ENCODE peak calls at places on chromosome 5, in four cellular contexts. I is stimulated activated CD4-positive, alpha-beta T cell treated with anti-CD3 and anti-CD28 coated beads, Interleukin-1b, Interleukin-23, amount 100 ng/mL, for 1 hour; G is fibroblast of gingiva; T is pancreas. H is an unnamed sample.

GRCh38 chr5:131959906-131960305 is 14.4 kb upstream of the MEIKIN start:
- DNase-seq in I (no peak), T (no peak), G (no peak), H (no peak)

GRCh38 chr5:111976705-111977104 is 219.7 kb upstream of the NREP start:
- DNase-seq in T (no peak), I (no peak), G (peak; percentile 26), H (no peak)

GRCh38 chr5:67010684-67011409 is 185.8 kb downstream of the CD180 start:
- DNase-seq in T (no peak), G (no peak), I (no peak), H (peak; percentile 93)

GRCh38 chr5:91277093-91277626 is 106.0 kb downstream of the ARRDC3 start:
- DNase-seq in T (no peak), I (no peak), G (no peak), H (no peak)

GRCh38 chr5:91388362-91388761 is 5.2 kb upstream of the ARRDC3 start:
- DNase-seq in I (no peak), G (no peak), T (no peak), H (no peak)

GRCh38 chr5:42579320-42579719 is 156.1 kb downstream of the GHR start:
- DNase-seq in T (no peak), I (no peak), G (peak; percentile 36), H (no peak)

GRCh38 chr5:139075066-139076050 is 122.8 kb downstream of the SIL1 start:
- DNase-seq in T (no peak), G (peak; percentile 54), I (no peak), H (no peak)

GRCh38 chr5:14582797-14583137 is 1.2 kb downstream of the OTULINL start:
- DNase-seq in I (no peak), T (no peak), G (no peak), H (no peak)

GRCh38 chr5:174760721-174761120 is 36.3 kb downstream of the MSX2 start:
- DNase-seq in I (no peak), G (peak; percentile 31), T (no peak), H (no peak)

GRCh38 chr5:143016777-143017374 is 246.7 kb downstream of the ARHGAP26 start:
- DNase-seq in G (peak; percentile 15), I (no peak), T (no peak), H (peak; percentile 78)

GRCh38 chr5:2139478-2139877 is 256.8 kb upstream of the IRX4 start:
- DNase-seq in T (no peak), I (no peak), G (no peak), H (no peak)

GRCh38 chr5:8905021-8905420 is 640.9 kb downstream of the SEMA5A start:
- DNase-seq in T (no peak), G (peak; percentile 85), I (no peak), H (peak; percentile 56)

GRCh38 chr5:132901036-132901435 is 27.6 kb downstream of the LEAP2 start:
- DNase-seq in G (no peak), T (no peak), I (no peak), H (no peak)

GRCh38 chr5:6787941-6788340 is 74.7 kb downstream of the TENT4A start:
- DNase-seq in G (no peak), I (no peak), T (no peak), H (no peak)

GRCh38 chr5:32059779-32060178 is 114.3 kb downstream of the GOLPH3 start:
- DNase-seq in I (no peak), G (no peak), T (no peak), H (peak; percentile 63)

GRCh38 chr5:9052421-9052820 is 493.5 kb downstream of the SEMA5A start:
- DNase-seq in T (no peak), I (no peak), G (no peak), H (no peak)

GRCh38 chr5:169803077-169803981 is 166.3 kb downstream of the DOCK2 start:
- DNase-seq in G (peak; percentile 99), I (no peak), T (no peak), H (peak; percentile 96)

GRCh38 chr5:132414634-132415377 is 45.3 kb downstream of the SLC22A5 start:
- DNase-seq in T (no peak), G (peak; percentile 66), I (no peak), H (peak; percentile 78)

GRCh38 chr5:123155511-123155923 is 66.5 kb downstream of the PRDM6 start:
- DNase-seq in T (no peak), G (no peak), I (no peak), H (no peak)

GRCh38 chr5:79546782-79547428 is 33.0 kb upstream of the HOMER1 start:
- DNase-seq in T (no peak), G (peak; percentile 83), I (no peak), H (no peak)

GRCh38 chr5:50888754-50889153 is 222.3 kb downstream of the PARP8 start:
- DNase-seq in G (no peak), T (no peak), I (no peak), H (no peak)